ENCODE peak calls at places on chromosomes 4 and X, in four cellular contexts. One of them, this sample, is unnamed.

GRCh38 chrX:130097507-130098201 is 12.6 kb downstream of the ELF4 start:
- DNase-seq in pancreas: no peak
- DNase-seq in gastrocnemius medialis: no peak
- DNase-seq in heart left ventricle: no peak
- DNase-seq in this sample: no peak

GRCh38 chr4:2962614-2963184 is 507 bp downstream of the NOP14 start:
- DNase-seq in gastrocnemius medialis: peak; percentile 36
- DNase-seq in heart left ventricle: peak; percentile 53
- DNase-seq in pancreas: no peak
- DNase-seq in this sample: no peak

GRCh38 chr4:185656467-185656890 is 121.2 kb upstream of the PDLIM3 start:
- DNase-seq in heart left ventricle: peak; percentile 71
- DNase-seq in pancreas: peak; percentile 45
- DNase-seq in gastrocnemius medialis: no peak
- DNase-seq in this sample: no peak

GRCh38 chr4:88818650-88819470 is 121.2 kb upstream of the NAP1L5 start:
- DNase-seq in gastrocnemius medialis: peak; percentile 38
- DNase-seq in heart left ventricle: peak; percentile 32
- DNase-seq in pancreas: no peak
- DNase-seq in this sample: no peak

GRCh38 chr4:6196324-6196723 is 4.0 kb downstream of the JAKMIP1 start:
- DNase-seq in heart left ventricle: no peak
- DNase-seq in pancreas: no peak
- DNase-seq in gastrocnemius medialis: no peak
- DNase-seq in this sample: no peak

GRCh38 chr4:177484613-177485021 is 42.4 kb upstream of the AGA start:
- DNase-seq in gastrocnemius medialis: no peak
- DNase-seq in heart left ventricle: no peak
- DNase-seq in pancreas: no peak
- DNase-seq in this sample: no peak

GRCh38 chrX:119118780-119119395 is 8.7 kb downstream of the KIAA1210 start:
- DNase-seq in heart left ventricle: peak; percentile 46
- DNase-seq in pancreas: peak; percentile 39
- DNase-seq in gastrocnemius medialis: peak; percentile 13
- DNase-seq in this sample: no peak

GRCh38 chr4:83011779-83012630 is 1.4 kb upstream of the LIN54 start:
- DNase-seq in gastrocnemius medialis: peak; percentile 33
- DNase-seq in pancreas: peak; percentile 59
- DNase-seq in heart left ventricle: peak; percentile 44
- DNase-seq in this sample: peak; percentile 61

GRCh38 chr4:41744572-41745291 is 3.8 kb downstream of the PHOX2B start:
- DNase-seq in pancreas: no peak
- DNase-seq in gastrocnemius medialis: no peak
- DNase-seq in heart left ventricle: no peak
- DNase-seq in this sample: no peak

GRCh38 chr4:89410687-89411086 is 103.1 kb upstream of the GPRIN3 start:
- DNase-seq in pancreas: no peak
- DNase-seq in gastrocnemius medialis: no peak
- DNase-seq in heart left ventricle: no peak
- DNase-seq in this sample: no peak

GRCh38 chrX:151393514-151393913 is 3.5 kb upstream of the VMA21 start:
- DNase-seq in pancreas: no peak
- DNase-seq in heart left ventricle: no peak
- DNase-seq in gastrocnemius medialis: no peak
- DNase-seq in this sample: no peak

GRCh38 chr4:6201580-6202091 is 1.3 kb upstream of the JAKMIP1 start:
- DNase-seq in gastrocnemius medialis: no peak
- DNase-seq in heart left ventricle: no peak
- DNase-seq in pancreas: no peak
- DNase-seq in this sample: no peak

GRCh38 chr4:102139132-102139573 is 206.1 kb downstream of the SLC39A8 start:
- DNase-seq in pancreas: no peak
- DNase-seq in gastrocnemius medialis: no peak
- DNase-seq in heart left ventricle: no peak
- DNase-seq in this sample: peak; percentile 35

GRCh38 chrX:40278340-40279090 is 180.8 kb upstream of the BCOR start:
- DNase-seq in gastrocnemius medialis: no peak
- DNase-seq in heart left ventricle: no peak
- DNase-seq in pancreas: no peak
- DNase-seq in this sample: no peak

GRCh38 chrX:34880656-34881055 is 61.9 kb upstream of the FAM47B start:
- DNase-seq in gastrocnemius medialis: no peak
- DNase-seq in heart left ventricle: no peak
- DNase-seq in pancreas: no peak
- DNase-seq in this sample: no peak

GRCh38 chr4:140943486-140943885 is 187.3 kb upstream of the TBC1D9 start:
- DNase-seq in pancreas: no peak
- DNase-seq in gastrocnemius medialis: no peak
- DNase-seq in heart left ventricle: no peak
- DNase-seq in this sample: no peak

GRCh38 chrX:1578511-1579173 is 12.8 kb upstream of the AKAP17A start:
- DNase-seq in heart left ventricle: no peak
- DNase-seq in gastrocnemius medialis: no peak
- DNase-seq in pancreas: no peak
- DNase-seq in this sample: no peak

GRCh38 chr4:22356996-22357596 is 158.8 kb downstream of the ADGRA3 start:
- DNase-seq in heart left ventricle: no peak
- DNase-seq in pancreas: no peak
- DNase-seq in gastrocnemius medialis: no peak
- DNase-seq in this sample: no peak

GRCh38 chrX:16222123-16222522 is 54.8 kb downstream of the MAGEB17 start:
- DNase-seq in heart left ventricle: no peak
- DNase-seq in gastrocnemius medialis: no peak
- DNase-seq in pancreas: no peak
- DNase-seq in this sample: no peak

GRCh38 chr4:81757706-81758105 is 286.0 kb upstream of the RASGEF1B start:
- DNase-seq in gastrocnemius medialis: no peak
- DNase-seq in heart left ventricle: no peak
- DNase-seq in pancreas: no peak
- DNase-seq in this sample: no peak

GRCh38 chrX:24294619-24295018 is 19.2 kb downstream of the SUPT20HL2 start:
- DNase-seq in heart left ventricle: no peak
- DNase-seq in gastrocnemius medialis: no peak
- DNase-seq in pancreas: no peak
- DNase-seq in this sample: no peak

GRCh38 chrX:41026326-41027136 is 58.7 kb upstream of the USP9X start:
- DNase-seq in gastrocnemius medialis: no peak
- DNase-seq in pancreas: no peak
- DNase-seq in heart left ventricle: no peak
- DNase-seq in this sample: no peak

GRCh38 chrX:124217289-124218251 is 114.9 kb upstream of the TEX13D start:
- DNase-seq in gastrocnemius medialis: peak; percentile 10
- DNase-seq in heart left ventricle: peak; percentile 29
- DNase-seq in pancreas: no peak
- DNase-seq in this sample: peak; percentile 35

GRCh38 chr4:170652571-170652970 is 562.8 kb upstream of the AADAT start:
- DNase-seq in gastrocnemius medialis: no peak
- DNase-seq in heart left ventricle: no peak
- DNase-seq in pancreas: no peak
- DNase-seq in this sample: no peak

GRCh38 chr4:168028568-168028967 is 63.8 kb upstream of the ANXA10 start:
- DNase-seq in gastrocnemius medialis: no peak
- DNase-seq in pancreas: no peak
- DNase-seq in heart left ventricle: no peak
- DNase-seq in this sample: no peak

GRCh38 chr4:74661427-74662171 is 132.7 kb downstream of the BTC start:
- DNase-seq in heart left ventricle: no peak
- DNase-seq in pancreas: no peak
- DNase-seq in gastrocnemius medialis: no peak
- DNase-seq in this sample: no peak

GRCh38 chr4:169907705-169908104 is 118.5 kb downstream of the MFAP3L start:
- DNase-seq in heart left ventricle: no peak
- DNase-seq in pancreas: no peak
- DNase-seq in gastrocnemius medialis: no peak
- DNase-seq in this sample: no peak

GRCh38 chr4:100295792-100296191 is 105.5 kb upstream of the DDIT4L start:
- DNase-seq in gastrocnemius medialis: no peak
- DNase-seq in heart left ventricle: no peak
- DNase-seq in pancreas: no peak
- DNase-seq in this sample: no peak

GRCh38 chrX:142201113-142201512 is 4.0 kb downstream of the MAGEC2 start:
- DNase-seq in pancreas: no peak
- DNase-seq in gastrocnemius medialis: no peak
- DNase-seq in heart left ventricle: no peak
- DNase-seq in this sample: no peak

GRCh38 chrX:7985568-7985967 is 58.4 kb upstream of the PNPLA4 start:
- DNase-seq in gastrocnemius medialis: no peak
- DNase-seq in heart left ventricle: no peak
- DNase-seq in pancreas: no peak
- DNase-seq in this sample: no peak

GRCh38 chrX:76617020-76617419 is 189.5 kb downstream of the MAGEE1 start:
- DNase-seq in gastrocnemius medialis: no peak
- DNase-seq in heart left ventricle: no peak
- DNase-seq in pancreas: no peak
- DNase-seq in this sample: no peak

GRCh38 chr4:81466841-81467671 is 4.7 kb downstream of the RASGEF1B start:
- DNase-seq in gastrocnemius medialis: peak; percentile 39
- DNase-seq in pancreas: no peak
- DNase-seq in heart left ventricle: peak; percentile 36
- DNase-seq in this sample: no peak

GRCh38 chr4:188428935-188429334 is 289.7 kb downstream of the TRIML1 start:
- DNase-seq in heart left ventricle: no peak
- DNase-seq in pancreas: no peak
- DNase-seq in gastrocnemius medialis: no peak
- DNase-seq in this sample: no peak

DNA sequence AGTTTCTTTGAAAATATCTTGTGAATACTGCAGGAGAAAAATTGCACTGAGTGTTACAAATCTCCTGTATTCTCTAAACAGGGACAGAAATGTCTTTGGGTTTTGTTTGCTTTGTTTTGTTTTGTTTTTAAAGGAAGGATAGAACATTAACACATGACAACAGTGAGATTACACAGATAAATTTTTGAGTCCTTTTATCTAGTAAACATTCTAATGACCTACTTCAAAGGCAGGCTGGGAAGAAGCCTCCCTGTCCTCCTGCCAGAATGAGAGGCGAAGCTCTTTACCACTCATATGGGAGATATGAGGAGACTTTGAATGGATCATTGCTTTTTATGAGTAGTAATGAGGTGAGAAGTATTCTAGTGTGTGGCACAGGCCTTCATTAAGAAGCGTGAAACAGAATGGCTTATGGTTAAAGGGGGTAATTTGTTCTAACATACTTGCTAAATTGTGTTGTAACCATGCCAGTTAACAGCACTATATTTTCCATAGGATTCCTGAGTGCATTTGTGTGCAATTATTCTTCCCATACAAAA is 172.0 kb downstream of the FBXO8 start:
- DNase-seq in pancreas: no peak
- DNase-seq in heart left ventricle: no peak
- DNase-seq in gastrocnemius medialis: no peak
- DNase-seq in this sample: no peak
- H3K4me3 ChIP-seq in pancreas: no peak overlapping the region
- H3K4me3 ChIP-seq in heart left ventricle: no peak overlapping the region
- H3K4me3 ChIP-seq in gastrocnemius medialis: no peak overlapping the region
- H3K4me3 ChIP-seq in this sample: no peak overlapping the region

DNA sequence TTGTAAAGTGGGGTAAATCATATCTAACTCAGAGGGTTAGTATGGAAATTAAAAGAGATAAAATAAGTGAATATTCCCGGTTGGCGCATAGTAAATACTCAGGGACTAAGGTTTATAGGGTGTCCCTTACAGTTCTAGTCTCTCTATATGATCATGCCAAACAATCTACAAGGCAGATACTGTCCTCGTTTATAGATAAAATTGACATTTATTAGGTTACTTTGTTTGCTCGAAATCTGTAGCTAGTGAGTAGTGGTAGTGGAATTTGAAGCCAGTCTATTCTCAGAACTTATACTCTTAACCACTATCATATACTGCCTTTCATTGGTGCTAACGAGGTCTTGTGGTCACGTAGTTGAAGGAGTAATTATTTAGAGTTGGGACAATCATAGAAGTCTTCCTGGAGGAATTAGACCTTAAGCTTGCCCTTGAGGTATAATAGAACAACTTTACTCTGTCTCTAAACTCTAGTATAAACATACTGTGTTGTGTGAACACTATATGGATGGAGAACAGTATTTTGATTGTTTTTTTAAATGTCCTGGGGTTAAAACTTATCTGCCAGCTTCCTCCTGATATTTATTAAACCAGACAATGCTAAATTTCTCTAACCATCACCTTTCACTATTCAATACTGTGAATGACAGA is 324.0 kb downstream of the STIM2 start:
- DNase-seq in gastrocnemius medialis: no peak
- DNase-seq in heart left ventricle: no peak
- DNase-seq in pancreas: no peak
- DNase-seq in this sample: no peak
- H3K27ac ChIP-seq in gastrocnemius medialis: no peak overlapping the region
- H3K27ac ChIP-seq in heart left ventricle: no peak overlapping the region
- H3K27ac ChIP-seq in pancreas: no peak overlapping the region
- H3K27ac ChIP-seq in this sample: no peak overlapping the region

GRCh38 chrX:38750551-38750950 is 50.7 kb upstream of the MID1IP1 start:
- DNase-seq in gastrocnemius medialis: no peak
- DNase-seq in heart left ventricle: no peak
- DNase-seq in pancreas: no peak
- DNase-seq in this sample: no peak

GRCh38 chrX:38755319-38755718 is 45.9 kb upstream of the MID1IP1 start:
- DNase-seq in heart left ventricle: no peak
- DNase-seq in gastrocnemius medialis: no peak
- DNase-seq in pancreas: no peak
- DNase-seq in this sample: no peak

GRCh38 chrX:38754102-38754790 is 47.0 kb upstream of the MID1IP1 start:
- DNase-seq in heart left ventricle: no peak
- DNase-seq in gastrocnemius medialis: peak; percentile 12
- DNase-seq in pancreas: no peak
- DNase-seq in this sample: no peak
- TF ChIP-seq CTCF in heart left ventricle: peak; percentile 65
- TF ChIP-seq CTCF in gastrocnemius medialis: peak; percentile 66
- TF ChIP-seq CTCF in pancreas: no peak
- TF ChIP-seq CTCF in this sample: peak; percentile 61

GRCh38 chr4:78059524-78059889 is 2.4 kb downstream of the FRAS1 start:
- DNase-seq in gastrocnemius medialis: peak; percentile 37
- DNase-seq in pancreas: peak; percentile 45
- DNase-seq in heart left ventricle: peak; percentile 52
- DNase-seq in this sample: no peak
- H3K4me3 ChIP-seq in gastrocnemius medialis: peak overlapping the region; percentile 82
- H3K4me3 ChIP-seq in pancreas: peak overlapping the region; percentile 70
- H3K4me3 ChIP-seq in heart left ventricle: peak overlapping the region; percentile 67
- H3K4me3 ChIP-seq in this sample: peak overlapping the region; percentile 43

GRCh38 chr4:94583938-94584641 is 132.3 kb downstream of the PDLIM5 start:
- DNase-seq in gastrocnemius medialis: peak; percentile 72
- DNase-seq in heart left ventricle: no peak
- DNase-seq in pancreas: no peak
- DNase-seq in this sample: no peak

GRCh38 chr4:94595013-94595412 is 143.3 kb downstream of the PDLIM5 start:
- DNase-seq in gastrocnemius medialis: peak; percentile 33
- DNase-seq in heart left ventricle: no peak
- DNase-seq in pancreas: no peak
- DNase-seq in this sample: no peak

GRCh38 chr4:94590493-94590892 is 138.8 kb downstream of the PDLIM5 start:
- DNase-seq in pancreas: no peak
- DNase-seq in heart left ventricle: no peak
- DNase-seq in gastrocnemius medialis: no peak
- DNase-seq in this sample: no peak

GRCh38 chr4:94591289-94591688 is 139.5 kb downstream of the PDLIM5 start:
- DNase-seq in pancreas: no peak
- DNase-seq in heart left ventricle: no peak
- DNase-seq in gastrocnemius medialis: no peak
- DNase-seq in this sample: no peak

GRCh38 chr4:94588900-94589693 is 137.4 kb downstream of the PDLIM5 start:
- DNase-seq in pancreas: no peak
- DNase-seq in heart left ventricle: no peak
- DNase-seq in gastrocnemius medialis: no peak
- DNase-seq in this sample: no peak
- H3K27ac ChIP-seq in pancreas: no peak overlapping the region
- H3K27ac ChIP-seq in heart left ventricle: no peak overlapping the region
- H3K27ac ChIP-seq in gastrocnemius medialis: peak overlapping the region; percentile 17
- H3K27ac ChIP-seq in this sample: no peak overlapping the region

This sample was measured in RWPE2.